ENCODE peak calls at places on chromosomes 4 and X, in ten cellular contexts. V, Z, U, G, R, T, J, C, M and W are unnamed samples.

GRCh38 chr4:81723044-81723884 is 251.6 kb upstream of the RASGEF1B start:
- DNase-seq in R (no peak), T (no peak), C (no peak), V (no peak), Z (no peak), G (no peak), U (no peak), J (no peak), M (no peak), W (no peak)

GRCh38 chrX:100494570-100494969 is 84.5 kb upstream of the PCDH19 start:
- DNase-seq in Z (no peak), R (no peak), M (no peak), G (no peak), T (no peak), C (peak; percentile 9), V (no peak), U (no peak), J (no peak), W (no peak)

GRCh38 chrX:97691901-97692455 is 808.3 kb downstream of the RPA4 start:
- DNase-seq in Z (no peak), U (no peak), V (no peak), T (peak; percentile 62), G (no peak), J (no peak), C (no peak), R (no peak), M (no peak), W (no peak)

GRCh38 chr4:152104286-152104685 is 343.5 kb upstream of the GATB start:
- DNase-seq in M (no peak), G (no peak), Z (no peak), J (no peak), R (peak; percentile 18), T (no peak), U (no peak), V (no peak), C (no peak), W (no peak)

GRCh38 chrX:69137371-69137881 is 27.8 kb downstream of the PJA1 start:
- DNase-seq in R (no peak), G (peak; percentile 54), U (peak; percentile 83), T (peak; percentile 57), Z (peak; percentile 33), C (no peak), V (no peak), M (no peak), J (no peak), W (no peak)

GRCh38 chrX:139826065-139827044 is 106.5 kb downstream of the ATP11C start:
- DNase-seq in Z (no peak), G (no peak), V (no peak), U (peak; percentile 52), C (no peak), T (no peak), M (no peak), J (no peak), R (no peak), W (no peak)

GRCh38 chrX:71871367-71871766 is 39.3 kb upstream of the NHSL2 start:
- DNase-seq in U (no peak), M (no peak), V (no peak), G (no peak), T (no peak), R (no peak), J (no peak), Z (no peak), C (no peak), W (no peak)

GRCh38 chr4:118346495-118346894 is 6.3 kb downstream of the PRSS12 start:
- DNase-seq in T (no peak), R (no peak), G (no peak), Z (no peak), V (no peak), M (no peak), U (no peak), C (peak; percentile 13), J (no peak), W (no peak)

GRCh38 chr4:185013715-185014114 is 4.6 kb upstream of the HELT start:
- DNase-seq in R (no peak), J (no peak), M (no peak), T (no peak), C (no peak), U (no peak), V (no peak), G (no peak), Z (no peak), W (no peak)

GRCh38 chr4:185017964-185018772 is at the start of gene HELT:
- DNase-seq in G (no peak), R (peak; percentile 79), J (no peak), M (no peak), C (no peak), V (no peak), U (no peak), Z (no peak), T (peak; percentile 61), W (no peak)

GRCh38 chr4:185015108-185015507 is 3.2 kb upstream of the HELT start:
- DNase-seq in R (no peak), J (no peak), V (no peak), C (no peak), G (no peak), Z (no peak), M (no peak), T (no peak), U (peak; percentile 44), W (no peak)

GRCh38 chr4:185016946-185017797 is 1.1 kb upstream of the HELT start:
- DNase-seq in Z (no peak), J (no peak), T (peak; percentile 77), C (no peak), U (peak; percentile 40), V (no peak), G (no peak), R (no peak), M (no peak), W (no peak)

DNA sequence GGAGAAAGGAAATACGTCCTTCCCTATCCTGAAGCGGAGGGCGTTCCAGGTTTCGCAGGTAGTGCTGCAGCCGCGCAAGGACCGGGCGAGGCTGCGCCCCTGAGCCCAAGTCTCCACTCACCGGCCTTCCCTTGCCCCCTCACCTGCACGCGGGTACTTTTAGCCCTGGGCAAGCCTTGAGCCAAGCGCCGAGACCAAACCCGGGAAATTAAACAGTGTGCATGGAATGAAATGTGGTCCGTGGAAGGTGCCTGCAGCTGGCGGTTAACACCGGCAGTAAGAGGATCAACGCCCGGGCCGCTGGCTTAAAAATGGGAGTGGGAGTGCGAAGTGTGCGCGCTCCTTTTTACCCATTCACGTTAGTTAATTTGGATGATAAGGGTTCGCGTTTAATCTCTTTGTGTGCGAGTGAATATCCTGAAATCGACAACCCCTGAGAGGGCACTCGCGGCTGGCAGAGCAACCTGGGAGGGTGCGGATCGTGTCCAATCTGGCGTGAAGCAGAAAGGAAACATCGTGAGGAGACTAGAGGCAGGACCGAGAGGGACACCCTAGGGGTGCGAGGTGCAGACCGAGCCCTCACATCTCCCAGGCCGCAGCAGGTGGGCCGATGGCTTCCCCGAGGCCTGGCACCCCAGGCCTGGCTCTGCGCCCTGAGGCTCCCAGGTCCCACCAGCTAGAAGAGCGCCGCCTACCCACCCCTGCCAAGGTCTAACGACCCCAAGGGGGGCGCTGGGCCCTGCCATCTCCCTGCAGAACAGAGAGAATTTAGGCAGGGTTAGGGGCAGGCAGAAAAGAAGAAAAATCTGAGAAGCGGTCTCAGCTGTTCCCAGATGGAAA is 2.0 kb upstream of the HELT start:
- DNase-seq in Z (no peak), V (no peak), J (no peak), T (peak; percentile 65), R (peak; percentile 49), M (no peak), C (no peak), G (no peak), U (no peak), W (no peak)
- H3K4me3 ChIP-seq in Z (no peak overlapping the region), V (no peak overlapping the region), J (no peak overlapping the region), T (peak overlapping the region; percentile 36), R (no peak overlapping the region), M (peak overlapping the region; percentile 4), C (no peak overlapping the region), G (no peak overlapping the region), U (no peak overlapping the region), W (no peak overlapping the region)

GRCh38 chrX:137427061-137427778 is 138.7 kb upstream of the ZIC3 start:
- DNase-seq in Z (no peak), J (no peak), T (peak; percentile 59), V (no peak), G (no peak), R (peak; percentile 36), C (no peak), U (no peak), M (no peak), W (no peak)

GRCh38 chrX:137425273-137425902 is 140.5 kb upstream of the ZIC3 start:
- DNase-seq in M (no peak), V (no peak), C (no peak), R (no peak), J (no peak), T (peak; percentile 42), G (no peak), Z (no peak), U (no peak), W (no peak)

GRCh38 chrX:137427813-137428212 is 138.1 kb upstream of the ZIC3 start:
- DNase-seq in R (no peak), M (no peak), V (no peak), C (no peak), U (peak; percentile 0), Z (no peak), T (peak; percentile 32), G (no peak), J (no peak), W (no peak)

GRCh38 chrX:137423241-137423640 is 142.7 kb upstream of the ZIC3 start:
- DNase-seq in U (no peak), R (no peak), G (no peak), M (no peak), T (no peak), C (no peak), J (no peak), Z (no peak), V (no peak), W (no peak)

DNA sequence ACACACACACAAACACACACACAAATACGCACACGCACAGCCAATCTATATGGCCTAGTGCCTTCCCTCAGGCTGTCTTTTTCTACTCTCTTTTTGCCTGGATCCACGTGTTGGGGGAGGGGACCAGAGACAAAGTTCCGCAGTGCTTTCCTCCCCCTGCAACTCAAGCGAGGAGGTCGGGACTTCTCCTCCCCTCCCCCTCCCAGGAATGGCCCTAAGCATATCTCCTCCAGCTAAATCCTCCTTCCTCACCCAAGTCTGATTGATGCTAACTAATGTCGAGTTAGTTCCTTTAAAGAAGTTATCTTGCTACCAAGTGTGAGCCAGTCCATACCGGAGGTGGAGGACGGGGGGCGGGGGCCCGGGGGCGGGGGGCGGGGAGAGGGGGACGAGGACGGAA is 141.2 kb upstream of the ZIC3 start:
- DNase-seq in R (no peak), U (no peak), J (no peak), T (peak; percentile 58), V (no peak), G (no peak), M (no peak), C (no peak), Z (no peak), W (no peak)
- H3K27me3 ChIP-seq in R (peaks cover 6% of the 10 kb centered on the region), U (peaks cover 3% of the 10 kb centered on the region), J (peaks cover 37% of the 10 kb centered on the region), T (peaks cover 54% of the 10 kb centered on the region), V (peaks cover 96% of the 10 kb centered on the region), G (peaks cover 69% of the 10 kb centered on the region), M (peaks cover 18% of the 10 kb centered on the region), C (peaks cover 61% of the 10 kb centered on the region), Z (peaks cover 74% of the 10 kb centered on the region), W (no peaks in the 10 kb centered on the region)

GRCh38 chr4:41853973-41854372 is 81.3 kb upstream of the TMEM33 start:
- DNase-seq in J (no peak), V (no peak), M (no peak), Z (no peak), U (no peak), G (no peak), T (no peak), R (no peak), C (no peak), W (no peak)
- TF ChIP-seq CTCF in J (no peak), V (no peak), M (no peak), Z (peak; percentile 10), U (no peak), G (no peak), T (peak; percentile 46), R (no peak), C (no peak), W (peak; percentile 14)

GRCh38 chrX:55716937-55717336 is 612 bp upstream of the RRAGB start:
- DNase-seq in V (no peak), C (no peak), J (no peak), G (no peak), Z (no peak), T (no peak), U (no peak), M (no peak), R (no peak), W (no peak)
- H3K4me3 ChIP-seq in V (peak overlapping the region; percentile 61), C (no peak overlapping the region), J (peak overlapping the region; percentile 88), G (peak overlapping the region; percentile 26), Z (no peak overlapping the region), T (peak overlapping the region; percentile 76), U (no peak overlapping the region), M (peak overlapping the region; percentile 76), R (peak overlapping the region; percentile 52), W (peak overlapping the region; percentile 16)